ENCODE peak calls at places on chromosomes 5 and 9, in five cellular contexts. M, O, G, T and F are unnamed samples.

GRCh38 chr5:62778327-62779009 is 199.8 kb downstream of the LRRC70 start:
- DNase-seq in M (no peak), O (no peak), G (no peak), T (no peak), F (no peak)

GRCh38 chr5:132497488-132497997 is 7.0 kb upstream of the IRF1 start:
- DNase-seq in M (peak), O (peak), G (no peak), T (no peak), F (no peak)

GRCh38 chr9:105890046-105890822 is 195.9 kb downstream of the TMEM38B start:
- DNase-seq in M (peak), O (no peak), G (no peak), T (no peak), F (no peak)

GRCh38 chr5:133489632-133490031 is 122.7 kb downstream of the FSTL4 start:
- DNase-seq in M (no peak), O (no peak), G (no peak), T (no peak), F (no peak)

GRCh38 chr5:158770506-158770905 is 329.2 kb downstream of the EBF1 start:
- DNase-seq in M (no peak), O (no peak), G (no peak), T (no peak), F (peak)

GRCh38 chr5:117872798-117873368 is 1115.5 kb downstream of the DTWD2 start:
- DNase-seq in M (no peak), O (no peak), G (no peak), T (no peak), F (no peak)

GRCh38 chr5:113118765-113119164 is 142.2 kb downstream of the DCP2 start:
- DNase-seq in M (no peak), O (no peak), G (no peak), T (no peak), F (no peak)

GRCh38 chr5:96509721-96510383 is 76.8 kb upstream of the PCSK1 start:
- DNase-seq in M (peak), O (no peak), G (no peak), T (no peak), F (peak)

GRCh38 chr9:113548221-113549041 is 84.9 kb downstream of the RGS3 start:
- DNase-seq in M (peak), O (peak), G (no peak), T (peak), F (peak)

GRCh38 chr5:143400541-143401252 is 2.8 kb downstream of the NR3C1 start:
- DNase-seq in M (peak), O (peak), G (no peak), T (peak), F (no peak)

GRCh38 chr5:7976411-7977190 is 107.7 kb downstream of the MTRR start:
- DNase-seq in M (peak), O (no peak), G (no peak), T (no peak), F (no peak)

GRCh38 chr5:142320851-142321560 is 3.8 kb downstream of the SPRY4 start:
- DNase-seq in M (peak), O (peak), G (no peak), T (no peak), F (no peak)

GRCh38 chr5:7869474-7870136 is 657 bp downstream of the MTRR start:
- DNase-seq in M (no peak), O (peak), G (no peak), T (no peak), F (no peak)

GRCh38 chr9:78144663-78145377 is 91.1 kb upstream of the CEP78 start:
- DNase-seq in M (no peak), O (no peak), G (no peak), T (peak), F (no peak)

GRCh38 chr9:78074385-78075291 is 43.0 kb upstream of the GNAQ start:
- DNase-seq in M (no peak), O (no peak), G (no peak), T (no peak), F (no peak)

GRCh38 chr5:62473209-62473608 is 60.6 kb downstream of the IPO11 start:
- DNase-seq in M (peak), O (no peak), G (no peak), T (no peak), F (no peak)